ENCODE peak calls at places on chromosomes 1 and 21, in nine cellular contexts. One of them, this sample, is unnamed. For H3K27me3, the result is how much of the 10 kb centered on the place peaks cover.

GRCh38 chr21:45318556-45319341 is 31.1 kb upstream of the POFUT2 start:
- DNase-seq in brain microvascular endothelial cell: no peak
- DNase-seq in left ventricle myocardium inferior: peak
- DNase-seq in AG04450: no peak
- DNase-seq in psoas muscle: peak
- DNase-seq in GM23338: no peak
- DNase-seq in lower lobe of right lung: peak
- DNase-seq in CD8-positive, alpha-beta T cell: no peak
- DNase-seq in tibial nerve: no peak
- DNase-seq in this sample: no peak

GRCh38 chr1:89525169-89525855 is 683 bp downstream of the LRRC8B start:
- DNase-seq in brain microvascular endothelial cell: no peak
- DNase-seq in left ventricle myocardium inferior: peak
- DNase-seq in AG04450: no peak
- DNase-seq in psoas muscle: peak
- DNase-seq in GM23338: peak
- DNase-seq in lower lobe of right lung: peak
- DNase-seq in CD8-positive, alpha-beta T cell: peak
- DNase-seq in tibial nerve: peak
- DNase-seq in this sample: peak

GRCh38 chr1:218665216-218665615 is 320.1 kb downstream of the TGFB2 start:
- DNase-seq in brain microvascular endothelial cell: peak
- DNase-seq in left ventricle myocardium inferior: peak
- DNase-seq in AG04450: no peak
- DNase-seq in psoas muscle: peak
- DNase-seq in GM23338: no peak
- DNase-seq in lower lobe of right lung: no peak
- DNase-seq in CD8-positive, alpha-beta T cell: no peak
- DNase-seq in tibial nerve: peak
- DNase-seq in this sample: no peak

GRCh38 chr1:95953005-95953404 is 719.0 kb downstream of the RWDD3 start:
- DNase-seq in brain microvascular endothelial cell: no peak
- DNase-seq in left ventricle myocardium inferior: no peak
- DNase-seq in AG04450: no peak
- DNase-seq in psoas muscle: no peak
- DNase-seq in GM23338: peak
- DNase-seq in lower lobe of right lung: no peak
- DNase-seq in CD8-positive, alpha-beta T cell: no peak
- DNase-seq in tibial nerve: no peak
- DNase-seq in this sample: peak

GRCh38 chr1:243944429-243945160 is 94.6 kb upstream of the AKT3 start:
- DNase-seq in brain microvascular endothelial cell: peak
- DNase-seq in left ventricle myocardium inferior: no peak
- DNase-seq in AG04450: no peak
- DNase-seq in psoas muscle: no peak
- DNase-seq in GM23338: peak
- DNase-seq in lower lobe of right lung: no peak
- DNase-seq in CD8-positive, alpha-beta T cell: no peak
- DNase-seq in tibial nerve: no peak
- DNase-seq in this sample: no peak

GRCh38 chr1:99942723-99943122 is 27.1 kb upstream of the SLC35A3 start:
- DNase-seq in brain microvascular endothelial cell: no peak
- DNase-seq in left ventricle myocardium inferior: no peak
- DNase-seq in AG04450: no peak
- DNase-seq in psoas muscle: no peak
- DNase-seq in GM23338: no peak
- DNase-seq in lower lobe of right lung: no peak
- DNase-seq in CD8-positive, alpha-beta T cell: no peak
- DNase-seq in tibial nerve: no peak
- DNase-seq in this sample: no peak

GRCh38 chr1:101026394-101026788 is 807 bp upstream of the DPH5 start:
- DNase-seq in brain microvascular endothelial cell: no peak
- DNase-seq in left ventricle myocardium inferior: no peak
- DNase-seq in AG04450: no peak
- DNase-seq in psoas muscle: no peak
- DNase-seq in GM23338: no peak
- DNase-seq in lower lobe of right lung: no peak
- DNase-seq in CD8-positive, alpha-beta T cell: no peak
- DNase-seq in tibial nerve: no peak
- DNase-seq in this sample: no peak

GRCh38 chr1:209983953-209984352 is 45.9 kb downstream of the SYT14 start:
- DNase-seq in brain microvascular endothelial cell: no peak
- DNase-seq in left ventricle myocardium inferior: no peak
- DNase-seq in AG04450: no peak
- DNase-seq in psoas muscle: no peak
- DNase-seq in GM23338: no peak
- DNase-seq in lower lobe of right lung: no peak
- DNase-seq in CD8-positive, alpha-beta T cell: no peak
- DNase-seq in tibial nerve: no peak
- DNase-seq in this sample: no peak

GRCh38 chr21:33124879-33125278 is 54.9 kb downstream of the OLIG1 start:
- DNase-seq in brain microvascular endothelial cell: no peak
- DNase-seq in left ventricle myocardium inferior: no peak
- DNase-seq in AG04450: no peak
- DNase-seq in psoas muscle: no peak
- DNase-seq in GM23338: no peak
- DNase-seq in lower lobe of right lung: no peak
- DNase-seq in CD8-positive, alpha-beta T cell: no peak
- DNase-seq in tibial nerve: no peak
- DNase-seq in this sample: no peak

GRCh38 chr21:33125981-33126380 is 56.0 kb downstream of the OLIG1 start:
- DNase-seq in brain microvascular endothelial cell: no peak
- DNase-seq in left ventricle myocardium inferior: no peak
- DNase-seq in AG04450: no peak
- DNase-seq in psoas muscle: no peak
- DNase-seq in GM23338: no peak
- DNase-seq in lower lobe of right lung: no peak
- DNase-seq in CD8-positive, alpha-beta T cell: no peak
- DNase-seq in tibial nerve: no peak
- DNase-seq in this sample: no peak

GRCh38 chr21:33126569-33126968 is 56.6 kb downstream of the OLIG1 start:
- DNase-seq in brain microvascular endothelial cell: no peak
- DNase-seq in left ventricle myocardium inferior: no peak
- DNase-seq in AG04450: no peak
- DNase-seq in psoas muscle: no peak
- DNase-seq in GM23338: no peak
- DNase-seq in lower lobe of right lung: no peak
- DNase-seq in CD8-positive, alpha-beta T cell: no peak
- DNase-seq in tibial nerve: no peak
- DNase-seq in this sample: no peak

GRCh38 chr21:33128538-33128937 is 58.6 kb downstream of the OLIG1 start:
- DNase-seq in brain microvascular endothelial cell: no peak
- DNase-seq in left ventricle myocardium inferior: no peak
- DNase-seq in AG04450: no peak
- DNase-seq in psoas muscle: no peak
- DNase-seq in GM23338: no peak
- DNase-seq in lower lobe of right lung: no peak
- DNase-seq in CD8-positive, alpha-beta T cell: no peak
- DNase-seq in tibial nerve: no peak
- DNase-seq in this sample: no peak

GRCh38 chr21:33127154-33127893 is 57.4 kb downstream of the OLIG1 start:
- DNase-seq in brain microvascular endothelial cell: peak
- DNase-seq in left ventricle myocardium inferior: peak
- DNase-seq in AG04450: peak
- DNase-seq in psoas muscle: peak
- DNase-seq in GM23338: peak
- DNase-seq in lower lobe of right lung: peak
- DNase-seq in CD8-positive, alpha-beta T cell: peak
- DNase-seq in tibial nerve: peak
- DNase-seq in this sample: peak
- H3K27ac ChIP-seq in brain microvascular endothelial cell: no peak
- H3K27ac ChIP-seq in left ventricle myocardium inferior: no peak
- H3K27ac ChIP-seq in AG04450: no peak
- H3K27ac ChIP-seq in psoas muscle: no peak
- H3K27ac ChIP-seq in GM23338: no peak
- H3K27ac ChIP-seq in lower lobe of right lung: no peak
- H3K27ac ChIP-seq in CD8-positive, alpha-beta T cell: no peak
- H3K27ac ChIP-seq in tibial nerve: no peak
- H3K27ac ChIP-seq in this sample: no peak

GRCh38 chr1:156452863-156453262 is 47.7 kb downstream of the MEF2D start:
- DNase-seq in brain microvascular endothelial cell: no peak
- DNase-seq in left ventricle myocardium inferior: no peak
- DNase-seq in AG04450: no peak
- DNase-seq in psoas muscle: no peak
- DNase-seq in GM23338: no peak
- DNase-seq in lower lobe of right lung: no peak
- DNase-seq in CD8-positive, alpha-beta T cell: no peak
- DNase-seq in tibial nerve: no peak
- DNase-seq in this sample: peak

GRCh38 chr1:156448134-156448967 is 52.2 kb downstream of the MEF2D start:
- DNase-seq in brain microvascular endothelial cell: no peak
- DNase-seq in left ventricle myocardium inferior: no peak
- DNase-seq in AG04450: no peak
- DNase-seq in psoas muscle: no peak
- DNase-seq in GM23338: peak
- DNase-seq in lower lobe of right lung: no peak
- DNase-seq in CD8-positive, alpha-beta T cell: no peak
- DNase-seq in tibial nerve: no peak
- DNase-seq in this sample: no peak

GRCh38 chr1:156456625-156457465 is 43.7 kb downstream of the MEF2D start:
- DNase-seq in brain microvascular endothelial cell: peak
- DNase-seq in left ventricle myocardium inferior: peak
- DNase-seq in AG04450: peak
- DNase-seq in psoas muscle: peak
- DNase-seq in GM23338: peak
- DNase-seq in lower lobe of right lung: peak
- DNase-seq in CD8-positive, alpha-beta T cell: peak
- DNase-seq in tibial nerve: peak
- DNase-seq in this sample: peak

GRCh38 chr1:156455362-156455761 is 45.2 kb downstream of the MEF2D start:
- DNase-seq in brain microvascular endothelial cell: no peak
- DNase-seq in left ventricle myocardium inferior: no peak
- DNase-seq in AG04450: no peak
- DNase-seq in psoas muscle: no peak
- DNase-seq in GM23338: no peak
- DNase-seq in lower lobe of right lung: no peak
- DNase-seq in CD8-positive, alpha-beta T cell: no peak
- DNase-seq in tibial nerve: no peak
- DNase-seq in this sample: no peak

GRCh38 chr1:156451486-156452184 is 48.9 kb downstream of the MEF2D start:
- DNase-seq in brain microvascular endothelial cell: no peak
- DNase-seq in left ventricle myocardium inferior: no peak
- DNase-seq in AG04450: no peak
- DNase-seq in psoas muscle: no peak
- DNase-seq in GM23338: no peak
- DNase-seq in lower lobe of right lung: no peak
- DNase-seq in CD8-positive, alpha-beta T cell: no peak
- DNase-seq in tibial nerve: no peak
- DNase-seq in this sample: no peak
- TF ChIP-seq CTCF in brain microvascular endothelial cell: peak
- TF ChIP-seq CTCF in left ventricle myocardium inferior: no peak
- TF ChIP-seq CTCF in AG04450: no peak
- TF ChIP-seq CTCF in psoas muscle: no peak
- TF ChIP-seq CTCF in GM23338: peak
- TF ChIP-seq CTCF in lower lobe of right lung: no peak
- TF ChIP-seq CTCF in CD8-positive, alpha-beta T cell: no peak
- TF ChIP-seq CTCF in tibial nerve: no peak
- TF ChIP-seq CTCF in this sample: no peak

GRCh38 chr1:205950280-205950679 is 7.0 kb upstream of the SLC26A9 start:
- DNase-seq in brain microvascular endothelial cell: peak
- DNase-seq in left ventricle myocardium inferior: no peak
- DNase-seq in AG04450: no peak
- DNase-seq in psoas muscle: peak
- DNase-seq in GM23338: no peak
- DNase-seq in lower lobe of right lung: no peak
- DNase-seq in CD8-positive, alpha-beta T cell: no peak
- DNase-seq in tibial nerve: no peak
- DNase-seq in this sample: no peak

GRCh38 chr1:205947024-205947423 is 3.8 kb upstream of the SLC26A9 start:
- DNase-seq in brain microvascular endothelial cell: no peak
- DNase-seq in left ventricle myocardium inferior: no peak
- DNase-seq in AG04450: no peak
- DNase-seq in psoas muscle: peak
- DNase-seq in GM23338: no peak
- DNase-seq in lower lobe of right lung: peak
- DNase-seq in CD8-positive, alpha-beta T cell: no peak
- DNase-seq in tibial nerve: no peak
- DNase-seq in this sample: no peak

GRCh38 chr1:205949753-205950152 is 6.5 kb upstream of the SLC26A9 start:
- DNase-seq in brain microvascular endothelial cell: no peak
- DNase-seq in left ventricle myocardium inferior: no peak
- DNase-seq in AG04450: no peak
- DNase-seq in psoas muscle: no peak
- DNase-seq in GM23338: no peak
- DNase-seq in lower lobe of right lung: no peak
- DNase-seq in CD8-positive, alpha-beta T cell: no peak
- DNase-seq in tibial nerve: no peak
- DNase-seq in this sample: no peak

GRCh38 chr1:205948886-205949285 is 5.6 kb upstream of the SLC26A9 start:
- DNase-seq in brain microvascular endothelial cell: no peak
- DNase-seq in left ventricle myocardium inferior: no peak
- DNase-seq in AG04450: no peak
- DNase-seq in psoas muscle: no peak
- DNase-seq in GM23338: no peak
- DNase-seq in lower lobe of right lung: no peak
- DNase-seq in CD8-positive, alpha-beta T cell: no peak
- DNase-seq in tibial nerve: no peak
- DNase-seq in this sample: no peak

GRCh38 chr1:205948000-205948399 is 4.7 kb upstream of the SLC26A9 start:
- DNase-seq in brain microvascular endothelial cell: no peak
- DNase-seq in left ventricle myocardium inferior: no peak
- DNase-seq in AG04450: no peak
- DNase-seq in psoas muscle: no peak
- DNase-seq in GM23338: no peak
- DNase-seq in lower lobe of right lung: no peak
- DNase-seq in CD8-positive, alpha-beta T cell: no peak
- DNase-seq in tibial nerve: no peak
- DNase-seq in this sample: no peak
- H3K27me3 ChIP-seq in brain microvascular endothelial cell: under half
- H3K27me3 ChIP-seq in left ventricle myocardium inferior: under half
- H3K27me3 ChIP-seq in AG04450: under half
- H3K27me3 ChIP-seq in psoas muscle: under half
- H3K27me3 ChIP-seq in GM23338: under half
- H3K27me3 ChIP-seq in lower lobe of right lung: under half
- H3K27me3 ChIP-seq in CD8-positive, alpha-beta T cell: under half
- H3K27me3 ChIP-seq in tibial nerve: under half
- H3K27me3 ChIP-seq in this sample: under half

GRCh38 chr1:217189362-217189761 is 441.5 kb downstream of the GPATCH2 start:
- DNase-seq in brain microvascular endothelial cell: no peak
- DNase-seq in left ventricle myocardium inferior: no peak
- DNase-seq in AG04450: no peak
- DNase-seq in psoas muscle: no peak
- DNase-seq in GM23338: no peak
- DNase-seq in lower lobe of right lung: no peak
- DNase-seq in CD8-positive, alpha-beta T cell: no peak
- DNase-seq in tibial nerve: no peak
- DNase-seq in this sample: no peak

GRCh38 chr1:217190359-217190758 is 440.5 kb downstream of the GPATCH2 start:
- DNase-seq in brain microvascular endothelial cell: no peak
- DNase-seq in left ventricle myocardium inferior: no peak
- DNase-seq in AG04450: no peak
- DNase-seq in psoas muscle: no peak
- DNase-seq in GM23338: no peak
- DNase-seq in lower lobe of right lung: no peak
- DNase-seq in CD8-positive, alpha-beta T cell: no peak
- DNase-seq in tibial nerve: no peak
- DNase-seq in this sample: no peak

GRCh38 chr1:217191441-217191840 is 439.4 kb downstream of the GPATCH2 start:
- DNase-seq in brain microvascular endothelial cell: no peak
- DNase-seq in left ventricle myocardium inferior: no peak
- DNase-seq in AG04450: no peak
- DNase-seq in psoas muscle: no peak
- DNase-seq in GM23338: no peak
- DNase-seq in lower lobe of right lung: no peak
- DNase-seq in CD8-positive, alpha-beta T cell: no peak
- DNase-seq in tibial nerve: no peak
- DNase-seq in this sample: no peak

GRCh38 chr1:217186664-217187063 is 444.2 kb downstream of the GPATCH2 start:
- DNase-seq in brain microvascular endothelial cell: no peak
- DNase-seq in left ventricle myocardium inferior: no peak
- DNase-seq in AG04450: no peak
- DNase-seq in psoas muscle: no peak
- DNase-seq in GM23338: no peak
- DNase-seq in lower lobe of right lung: no peak
- DNase-seq in CD8-positive, alpha-beta T cell: no peak
- DNase-seq in tibial nerve: no peak
- DNase-seq in this sample: no peak

GRCh38 chr1:217188280-217189235 is 442.3 kb downstream of the GPATCH2 start:
- DNase-seq in brain microvascular endothelial cell: no peak
- DNase-seq in left ventricle myocardium inferior: no peak
- DNase-seq in AG04450: no peak
- DNase-seq in psoas muscle: no peak
- DNase-seq in GM23338: no peak
- DNase-seq in lower lobe of right lung: no peak
- DNase-seq in CD8-positive, alpha-beta T cell: no peak
- DNase-seq in tibial nerve: no peak
- DNase-seq in this sample: no peak
- H3K27ac ChIP-seq in brain microvascular endothelial cell: no peak
- H3K27ac ChIP-seq in left ventricle myocardium inferior: peak
- H3K27ac ChIP-seq in AG04450: no peak
- H3K27ac ChIP-seq in psoas muscle: no peak
- H3K27ac ChIP-seq in GM23338: no peak
- H3K27ac ChIP-seq in lower lobe of right lung: no peak
- H3K27ac ChIP-seq in CD8-positive, alpha-beta T cell: no peak
- H3K27ac ChIP-seq in tibial nerve: no peak
- H3K27ac ChIP-seq in this sample: no peak

This sample was measured in HL-60.